ENCODE peak calls at places on chromosome 12, in five cellular contexts. E is H1, O is upper lobe of left lung, Q is stomach, X is sigmoid colon. W is an unnamed sample.

GRCh38 chr12:69936214-69936731 is 111.2 kb downstream of the MYRFL start:
- DNase-seq in X (no peak), E (no peak), Q (no peak), O (no peak), W (no peak)

GRCh38 chr12:2064078-2064507 is 11.3 kb downstream of the CACNA1C start:
- DNase-seq in X (no peak), E (no peak), Q (no peak), O (no peak), W (no peak)

GRCh38 chr12:3227076-3227975 is 150.1 kb downstream of the TSPAN9 start:
- DNase-seq in E (no peak), O (no peak), Q (no peak), X (no peak), W (no peak)

GRCh38 chr12:34249271-34249670 is 227.0 kb downstream of the ALG10 start:
- DNase-seq in X (no peak), Q (no peak), O (no peak), E (no peak), W (no peak)

GRCh38 chr12:70826156-70826555 is 94.4 kb downstream of the PTPRR start:
- DNase-seq in O (no peak), X (no peak), E (no peak), Q (no peak), W (no peak)

GRCh38 chr12:6761849-6762248 is 4.3 kb upstream of the PTMS start:
- DNase-seq in O (no peak), E (no peak), Q (no peak), X (no peak), W (no peak)

GRCh38 chr12:94074970-94075695 is 73.2 kb upstream of the PLXNC1 start:
- DNase-seq in X (peak; percentile 90), Q (peak; percentile 29), O (no peak), E (no peak), W (no peak)

GRCh38 chr12:29073631-29074239 is 75.3 kb upstream of the FAR2 start:
- DNase-seq in E (no peak), O (no peak), X (no peak), Q (no peak), W (no peak)

GRCh38 chr12:114848661-114849060 is 164.7 kb upstream of the TBX3 start:
- DNase-seq in Q (no peak), X (no peak), E (no peak), O (no peak), W (no peak)

GRCh38 chr12:99985129-99985570 is 414 bp upstream of the ANKS1B start:
- DNase-seq in E (no peak), X (no peak), O (no peak), Q (no peak), W (no peak)

DNA sequence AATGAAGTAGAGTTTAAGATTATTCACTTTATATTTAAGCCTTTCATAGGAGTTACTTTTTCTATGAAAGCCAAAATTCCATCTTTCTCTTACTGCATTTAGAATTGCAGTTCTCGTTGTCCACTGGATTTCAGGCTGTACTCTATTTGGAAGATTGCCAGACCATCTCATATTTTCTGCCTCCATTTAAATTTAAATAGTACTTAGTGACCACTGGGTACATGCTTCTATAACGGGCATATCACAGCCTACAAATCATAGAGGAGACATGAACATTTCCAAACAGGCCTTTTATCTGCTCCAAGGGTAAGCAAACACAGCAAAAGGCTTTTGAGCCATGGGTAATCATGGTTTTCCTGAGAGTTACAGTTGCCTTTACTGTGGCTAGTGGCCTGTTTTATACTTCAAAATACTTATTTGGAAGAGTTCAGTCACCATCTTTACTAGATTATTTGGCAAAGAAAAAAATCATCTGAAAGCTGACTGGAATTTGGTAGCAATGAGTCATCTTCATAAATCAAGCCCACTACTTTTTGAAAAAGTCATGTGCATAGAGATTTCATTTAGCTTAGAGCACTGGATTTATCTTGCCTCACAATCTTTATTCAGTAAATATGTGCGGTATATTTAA is 15.7 kb downstream of the ANO6 start:
- DNase-seq in X (no peak), E (no peak), O (no peak), Q (no peak), W (no peak)
- H3K4me3 ChIP-seq in X (no peak overlapping the region), E (no peak overlapping the region), O (no peak overlapping the region), Q (no peak overlapping the region), W (no peak overlapping the region)

GRCh38 chr12:50006266-50006665 is 19.0 kb downstream of the RACGAP1 start:
- DNase-seq in Q (no peak), O (no peak), X (no peak), E (no peak), W (no peak)
- H3K36me3 ChIP-seq in Q (no peaks in the 10 kb centered on the region), O (peaks cover 13% of the 10 kb centered on the region), X (no peaks in the 10 kb centered on the region), E (peaks cover 28% of the 10 kb centered on the region), W (no peaks in the 10 kb centered on the region)

GRCh38 chr12:102539651-102540553 is 59.5 kb upstream of the IGF1 start:
- DNase-seq in O (no peak), E (no peak), Q (no peak), X (no peak), W (no peak)

GRCh38 chr12:102533483-102533882 is 53.1 kb upstream of the IGF1 start:
- DNase-seq in X (no peak), E (no peak), O (no peak), Q (no peak), W (no peak)

GRCh38 chr12:102535306-102535705 is 54.9 kb upstream of the IGF1 start:
- DNase-seq in X (no peak), Q (no peak), E (no peak), O (no peak), W (no peak)

DNA sequence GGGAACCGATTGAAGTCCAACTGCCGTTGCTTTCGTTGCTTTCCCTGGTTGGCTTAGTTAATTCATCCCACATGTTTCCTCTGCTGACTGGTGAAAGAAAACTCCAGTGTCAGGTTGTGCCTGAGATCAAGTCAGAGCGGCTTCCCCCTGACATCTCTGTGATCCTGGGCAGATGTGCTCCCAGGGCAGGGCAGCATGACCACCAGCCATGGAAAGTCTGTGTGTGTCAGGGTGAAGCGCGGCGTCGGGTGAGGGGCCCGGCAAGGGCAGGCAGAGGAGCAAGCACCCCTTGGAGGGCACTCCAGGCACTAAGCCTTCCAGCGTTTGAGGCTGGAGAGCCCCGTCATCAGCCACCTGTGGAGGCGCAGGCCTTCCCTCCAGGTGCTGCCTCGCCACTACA is 54.5 kb upstream of the IGF1 start:
- DNase-seq in O (peak; percentile 60), Q (no peak), X (no peak), E (no peak), W (no peak)
- TF ChIP-seq POLR2AphosphoS5 in O (no peak), Q (no peak), X (no peak), E (no peak), W (no peak)

GRCh38 chr12:95215925-95216324 is 1.3 kb downstream of the FGD6 start:
- DNase-seq in X (no peak), E (no peak), O (no peak), Q (no peak), W (no peak)
- H3K4me3 ChIP-seq in X (peak overlapping the region; percentile 78), E (peak overlapping the region; percentile 64), O (peak overlapping the region; percentile 73), Q (peak overlapping the region; percentile 76), W (peak overlapping the region; percentile 98)

GRCh38 chr12:22672951-22673350 is 48.0 kb downstream of the ETNK1 start:
- DNase-seq in X (no peak), E (no peak), O (no peak), Q (no peak), W (no peak)
- H3K36me3 ChIP-seq in X (peaks cover 25% of the 10 kb centered on the region), E (peaks cover 21% of the 10 kb centered on the region), O (peaks cover 52% of the 10 kb centered on the region), Q (peaks cover 39% of the 10 kb centered on the region), W (no peaks in the 10 kb centered on the region)

GRCh38 chr12:122966743-122967058 is 438 bp upstream of the ABCB9 start:
- DNase-seq in Q (no peak), O (no peak), X (no peak), E (no peak), W (no peak)
- TF ChIP-seq POLR2AphosphoS5 in Q (no peak), O (no peak), X (no peak), E (no peak), W (no peak)

GRCh38 chr12:122094261-122094734 is 15.7 kb downstream of the MLXIP start:
- DNase-seq in O (no peak), Q (no peak), X (peak; percentile 44), E (no peak), W (no peak)

GRCh38 chr12:122097641-122098364 is 19.2 kb downstream of the MLXIP start:
- DNase-seq in O (peak; percentile 73), E (no peak), Q (peak; percentile 94), X (peak; percentile 65), W (no peak)

GRCh38 chr12:122096014-122096413 is 17.5 kb downstream of the MLXIP start:
- DNase-seq in O (no peak), X (peak; percentile 25), E (no peak), Q (no peak), W (no peak)

GRCh38 chr12:122094735-122095561 is 16.4 kb downstream of the MLXIP start:
- DNase-seq in O (no peak), E (no peak), X (peak; percentile 61), Q (no peak), W (no peak)

GRCh38 chr12:122096591-122097149 is 18.1 kb downstream of the MLXIP start:
- DNase-seq in O (no peak), E (no peak), Q (peak; percentile 34), X (peak; percentile 65), W (no peak)
- H3K4me3 ChIP-seq in O (no peak overlapping the region), E (no peak overlapping the region), Q (peak overlapping the region; percentile 12), X (peak overlapping the region; percentile 24), W (no peak overlapping the region)